ENCODE peak calls at places on chromosomes 7 and 10, in seven cellular contexts. Z, L, H, W, C, X and K are unnamed samples.

GRCh38 chr7:158880973-158881372 is 24.6 kb downstream of the DYNC2I1 start:
- DNase-seq in Z (no peak), L (no peak), H (no peak), W (no peak), C (no peak), X (no peak), K (no peak)

GRCh38 chr7:119929891-119930290 is 343.1 kb upstream of the KCND2 start:
- DNase-seq in Z (no peak), L (no peak), H (no peak), W (no peak), C (no peak), X (no peak), K (no peak)

GRCh38 chr10:71726673-71727428 is 7.3 kb upstream of the C10orf105 start:
- DNase-seq in Z (no peak), L (no peak), H (no peak), W (no peak), C (no peak), X (no peak), K (no peak)

GRCh38 chr10:43110318-43111071 is 27.8 kb upstream of the CSGALNACT2 start:
- DNase-seq in Z (no peak), L (peak), H (peak), W (peak), C (no peak), X (no peak), K (no peak)

GRCh38 chr7:141754939-141755338 is 9.0 kb upstream of the TAS2R3 start:
- DNase-seq in Z (no peak), L (peak), H (no peak), W (peak), C (no peak), X (no peak), K (no peak)

GRCh38 chr10:98231417-98231816 is 36.6 kb downstream of the LOXL4 start:
- DNase-seq in Z (no peak), L (no peak), H (no peak), W (no peak), C (no peak), X (no peak), K (no peak)

GRCh38 chr10:121611431-121612159 is 13.4 kb upstream of the FGFR2 start:
- DNase-seq in Z (no peak), L (no peak), H (no peak), W (no peak), C (no peak), X (no peak), K (no peak)

GRCh38 chr10:13678444-13678843 is 91.7 kb downstream of the PRPF18 start:
- DNase-seq in Z (no peak), L (no peak), H (no peak), W (no peak), C (no peak), X (no peak), K (no peak)

GRCh38 chr10:72506474-72506873 is 119.4 kb downstream of the MICU1 start:
- DNase-seq in Z (no peak), L (no peak), H (no peak), W (no peak), C (no peak), X (no peak), K (no peak)

GRCh38 chr7:5523052-5523711 is 99.5 kb upstream of the TNRC18 start:
- DNase-seq in Z (peak), L (no peak), H (no peak), W (peak), C (no peak), X (peak), K (no peak)

GRCh38 chr7:32062150-32062549 is 8.1 kb downstream of the PDE1C start:
- DNase-seq in Z (peak), L (peak), H (no peak), W (peak), C (peak), X (no peak), K (no peak)

GRCh38 chr7:159093351-159093971 is 51.2 kb downstream of the VIPR2 start:
- DNase-seq in Z (no peak), L (no peak), H (no peak), W (no peak), C (peak), X (no peak), K (no peak)

GRCh38 chr7:70092314-70093303 is 494.3 kb downstream of the AUTS2 start:
- DNase-seq in Z (peak), L (no peak), H (peak), W (no peak), C (no peak), X (peak), K (no peak)

GRCh38 chr7:1358376-1359050 is 100.8 kb downstream of the MICALL2 start:
- DNase-seq in Z (no peak), L (no peak), H (no peak), W (no peak), C (no peak), X (no peak), K (no peak)

GRCh38 chr7:97064972-97065587 is 40.4 kb upstream of the DLX5 start:
- DNase-seq in Z (peak), L (peak), H (peak), W (peak), C (no peak), X (peak), K (peak)

GRCh38 chr10:122298598-122299301 is 27.7 kb downstream of the BTBD16 start:
- DNase-seq in Z (peak), L (peak), H (peak), W (peak), C (peak), X (peak), K (peak)

GRCh38 chr7:1346851-1347250 is 112.4 kb downstream of the MICALL2 start:
- DNase-seq in Z (no peak), L (no peak), H (no peak), W (no peak), C (no peak), X (no peak), K (no peak)

GRCh38 chr10:5467634-5468255 is 31.6 kb downstream of the CALML5 start:
- DNase-seq in Z (no peak), L (no peak), H (no peak), W (no peak), C (no peak), X (no peak), K (peak)

GRCh38 chr10:96705134-96705533 is 15.2 kb downstream of the PIK3AP1 start:
- DNase-seq in Z (no peak), L (no peak), H (no peak), W (no peak), C (no peak), X (no peak), K (no peak)

GRCh38 chr10:110460111-110460809 is 37.4 kb upstream of the DUSP5 start:
- DNase-seq in Z (peak), L (no peak), H (peak), W (peak), C (no peak), X (no peak), K (peak)

GRCh38 chr10:132974249-132974796 is 32.0 kb upstream of the CFAP46 start:
- DNase-seq in Z (no peak), L (no peak), H (no peak), W (no peak), C (no peak), X (no peak), K (no peak)